ENCODE peak calls at places on chromosomes 2 and 18, in five cellular contexts. P is lung, Y is A549, Z is IMR-90, N is adrenal gland. J is an unnamed sample. For H3K4me1, the result is how much of the 10 kb centered on the place peaks cover.

GRCh38 chr2:3476386-3477033 is 42.8 kb downstream of the ADI1 start:
- DNase-seq in P (no peak), Y (no peak), Z (peak), N (no peak), J (no peak)

GRCh38 chr2:201887851-201888451 is 81.6 kb downstream of the CDK15 start:
- DNase-seq in P (no peak), Y (no peak), Z (peak), N (no peak), J (no peak)

GRCh38 chr2:239978381-239978780 is 46.8 kb downstream of the NDUFA10 start:
- DNase-seq in P (no peak), Y (no peak), Z (peak), N (no peak), J (no peak)

GRCh38 chr2:162197095-162197825 is 45.2 kb upstream of the GCG start:
- DNase-seq in P (no peak), Y (no peak), Z (peak), N (no peak), J (no peak)

GRCh38 chr2:27762951-27763906 is 8.3 kb upstream of the MRPL33 start:
- DNase-seq in P (no peak), Y (no peak), Z (peak), N (no peak), J (no peak)

GRCh38 chr2:129748653-129749052 is 230.8 kb upstream of the RAB6C start:
- DNase-seq in P (no peak), Y (peak), Z (no peak), N (no peak), J (no peak)

GRCh38 chr2:121944072-121944829 is 188.8 kb downstream of the TSN start:
- DNase-seq in P (no peak), Y (peak), Z (peak), N (peak), J (no peak)

GRCh38 chr18:24086082-24086481 is 52.8 kb upstream of the CABYR start:
- DNase-seq in P (no peak), Y (no peak), Z (peak), N (no peak), J (no peak)

GRCh38 chr18:7735194-7735593 is 168.1 kb downstream of the PTPRM start:
- DNase-seq in P (no peak), Y (peak), Z (no peak), N (no peak), J (no peak)

GRCh38 chr2:9764153-9764778 is 79.0 kb upstream of the TAF1B start:
- DNase-seq in P (no peak), Y (no peak), Z (no peak), N (no peak), J (no peak)

GRCh38 chr2:200966770-200967169 is 3.3 kb upstream of the ORC2 start:
- DNase-seq in P (no peak), Y (peak), Z (peak), N (no peak), J (no peak)

GRCh38 chr2:32489061-32489460 is 132.2 kb downstream of the BIRC6 start:
- DNase-seq in P (no peak), Y (no peak), Z (no peak), N (no peak), J (no peak)

GRCh38 chr18:63119647-63120046 is 199.9 kb downstream of the BCL2 start:
- DNase-seq in P (no peak), Y (peak), Z (peak), N (peak), J (no peak)

GRCh38 chr18:35355140-35355618 is 11.0 kb upstream of the ZNF24 start:
- DNase-seq in P (peak), Y (peak), Z (peak), N (peak), J (peak)

GRCh38 chr18:10059610-10060468 is 146.0 kb downstream of the VAPA start:
- DNase-seq in P (no peak), Y (no peak), Z (peak), N (no peak), J (peak)

GRCh38 chr2:234249006-234249405 is 198.5 kb downstream of the SPP2 start:
- DNase-seq in P (no peak), Y (peak), Z (no peak), N (no peak), J (no peak)

GRCh38 chr2:216279459-216279858 is 92.8 kb downstream of the MARCHF4 start:
- DNase-seq in P (no peak), Y (no peak), Z (peak), N (peak), J (peak)

GRCh38 chr2:110101280-110101844 is 14.3 kb downstream of the MALL start:
- DNase-seq in P (peak), Y (peak), Z (peak), N (peak), J (peak)

GRCh38 chr2:172241219-172241618 is 138.5 kb upstream of the DLX2 start:
- DNase-seq in P (no peak), Y (no peak), Z (no peak), N (no peak), J (no peak)

GRCh38 chr2:65548571-65549261 is 116.3 kb upstream of the SPRED2 start:
- DNase-seq in P (no peak), Y (no peak), Z (peak), N (no peak), J (no peak)

GRCh38 chr2:240455719-240456606 is 20.5 kb downstream of the GPC1 start:
- DNase-seq in P (no peak), Y (no peak), Z (no peak), N (no peak), J (no peak)

GRCh38 chr2:240648155-240648649 is 22.9 kb downstream of the GPR35 start:
- DNase-seq in P (no peak), Y (no peak), Z (no peak), N (no peak), J (no peak)

GRCh38 chr18:24778810-24779418 is 318.5 kb downstream of the HRH4 start:
- DNase-seq in P (no peak), Y (no peak), Z (no peak), N (no peak), J (no peak)

GRCh38 chr18:2984703-2985261 is 28.2 kb downstream of the LPIN2 start:
- DNase-seq in P (no peak), Y (peak), Z (no peak), N (no peak), J (no peak)

GRCh38 chr2:24785704-24786321 is 7.4 kb downstream of the PTRHD1 start:
- DNase-seq in P (peak), Y (no peak), Z (no peak), N (no peak), J (no peak)

GRCh38 chr2:88709117-88709739 is 17.8 kb downstream of the RPIA start:
- DNase-seq in P (no peak), Y (no peak), Z (peak), N (no peak), J (no peak)

GRCh38 chr2:172102159-172102857 is 392 bp downstream of the DLX2 start:
- DNase-seq in P (no peak), Y (no peak), Z (peak), N (no peak), J (no peak)

GRCh38 chr2:6772366-6772710 is 93.4 kb downstream of the CMPK2 start:
- DNase-seq in P (no peak), Y (no peak), Z (peak), N (no peak), J (no peak)

GRCh38 chr2:191878576-191879298 is 31.8 kb upstream of the CAVIN2 start:
- DNase-seq in P (no peak), Y (peak), Z (peak), N (no peak), J (no peak)

GRCh38 chr2:99205491-99205890 is 24.5 kb downstream of the MRPL30 start:
- DNase-seq in P (no peak), Y (peak), Z (no peak), N (no peak), J (no peak)

GRCh38 chr2:180205616-180206271 is 198.6 kb upstream of the CWC22 start:
- DNase-seq in P (no peak), Y (no peak), Z (no peak), N (no peak), J (no peak)

GRCh38 chr2:233101826-233102225 is 41.7 kb downstream of the INPP5D start:
- DNase-seq in P (no peak), Y (no peak), Z (no peak), N (no peak), J (no peak)

GRCh38 chr18:44834867-44835469 is 154.3 kb downstream of the SETBP1 start:
- DNase-seq in P (no peak), Y (no peak), Z (no peak), N (no peak), J (no peak)

DNA sequence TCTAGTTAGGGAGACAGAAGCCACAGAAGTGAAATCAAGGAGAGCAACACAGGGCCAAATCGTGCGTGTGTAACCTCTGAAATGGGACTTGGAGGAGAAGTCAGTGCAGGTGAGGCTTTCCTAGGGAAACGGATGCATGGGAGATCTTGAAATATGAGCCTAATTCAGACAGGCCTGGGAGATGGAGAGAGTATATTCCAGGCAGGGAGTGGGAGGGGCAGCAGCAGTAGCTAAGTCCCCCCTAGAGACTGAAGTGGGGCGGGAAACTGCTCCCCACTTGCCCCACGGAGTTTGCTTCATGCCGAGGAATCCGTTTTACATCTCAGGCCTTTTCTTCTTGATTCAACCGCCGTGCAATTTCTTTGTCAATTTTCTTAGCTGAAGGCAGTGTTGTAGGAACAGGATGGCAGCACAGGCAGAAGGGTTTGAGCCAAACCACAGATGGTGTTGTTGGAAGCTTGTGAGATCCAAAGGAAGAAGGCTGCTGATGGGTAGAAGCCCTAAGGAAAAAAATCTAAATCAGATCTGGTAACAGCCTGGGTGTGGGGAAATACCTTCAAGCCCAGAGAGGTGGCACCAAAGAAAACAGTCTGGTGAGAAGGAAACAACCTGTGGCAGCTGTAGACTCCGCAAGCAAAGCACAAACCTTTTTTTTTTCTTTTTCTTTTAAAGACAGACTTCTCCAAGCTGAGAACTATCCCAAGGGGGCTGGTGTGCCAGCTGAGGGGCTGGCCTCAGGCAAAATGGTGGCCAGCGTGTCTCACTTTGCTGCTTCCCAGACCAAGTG is 40.2 kb downstream of the EPAS1 start:
- DNase-seq in P (no peak), Y (no peak), Z (no peak), N (no peak), J (no peak)
- H3K4me1 ChIP-seq in P (half or more), Y (half or more), Z (half or more), N (half or more), J (under half)

GRCh38 chr2:26326514-26326913 is 19.4 kb upstream of the SELENOI start:
- DNase-seq in P (no peak), Y (no peak), Z (no peak), N (no peak), J (no peak)
- H3K4me1 ChIP-seq in P (under half), Y (under half), Z (under half), N (under half), J (under half)

DNA sequence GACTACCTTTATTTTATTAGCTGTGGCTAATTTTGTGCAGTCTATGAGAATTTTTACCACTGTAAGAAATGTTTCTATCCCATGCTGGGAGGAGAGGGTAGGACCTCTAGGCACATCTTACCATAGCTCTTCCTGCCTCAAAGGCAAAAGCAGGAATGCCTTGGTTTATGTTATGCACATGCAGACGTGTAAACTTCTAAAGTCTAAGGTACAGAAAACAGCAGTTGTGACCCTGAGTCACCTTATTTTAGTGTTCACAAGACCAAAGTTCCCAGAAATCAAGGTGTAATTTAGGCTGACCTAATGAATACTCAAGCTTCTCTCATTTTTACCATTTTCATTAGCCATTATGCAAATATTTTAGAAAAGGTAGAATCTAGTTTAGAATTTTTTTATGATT is 15.4 kb upstream of the WIPF1 start:
- DNase-seq in P (no peak), Y (peak), Z (no peak), N (no peak), J (no peak)
- H3K4me1 ChIP-seq in P (under half), Y (half or more), Z (under half), N (under half), J (under half)

DNA sequence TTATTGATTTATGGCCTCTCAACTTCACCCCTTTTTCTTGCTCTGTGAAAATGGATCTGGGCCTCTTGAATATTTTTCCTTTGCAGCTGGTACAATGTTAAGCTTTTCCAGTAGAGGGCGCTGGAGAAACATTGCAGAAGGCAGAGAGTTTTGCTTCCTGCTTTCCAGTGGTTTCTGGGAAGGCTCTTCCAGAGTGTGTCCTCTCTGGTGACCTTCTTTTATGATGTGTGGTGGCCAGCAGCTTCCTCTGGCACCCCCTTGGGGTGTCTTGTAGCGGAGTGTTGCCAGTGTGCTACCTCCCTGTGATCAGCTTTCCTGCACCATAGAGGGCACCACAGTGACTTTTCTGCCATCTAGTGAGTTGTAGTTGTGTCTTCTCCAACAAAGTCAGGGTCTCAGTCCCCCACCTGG is 25.4 kb upstream of the MGAT5 start:
- DNase-seq in P (no peak), Y (peak), Z (no peak), N (no peak), J (no peak)
- H3K4me1 ChIP-seq in P (under half), Y (under half), Z (under half), N (under half), J (under half)

GRCh38 chr2:207920721-207921120 is 104.6 kb downstream of the PLEKHM3 start:
- DNase-seq in P (no peak), Y (no peak), Z (no peak), N (no peak), J (no peak)
- H3K4me1 ChIP-seq in P (under half), Y (under half), Z (under half), N (under half), J (under half)